ENCODE peak calls at places on chromosome 17, in five cellular contexts. T, V, C, G and D are unnamed samples.

GRCh38 chr17:75980188-75981018 is 1.4 kb downstream of the TEN1 start:
- ATAC-seq in C (no peak), T (no peak), G (no peak), V (no peak), D (no peak)

GRCh38 chr17:75568412-75569255 is 19.0 kb upstream of the MYO15B start:
- ATAC-seq in V (no peak), T (no peak), G (no peak), C (no peak), D (no peak)

GRCh38 chr17:6912110-6913051 is 80.9 kb upstream of the TEKT1 start:
- ATAC-seq in T (no peak), V (no peak), G (no peak), C (no peak), D (no peak)

GRCh38 chr17:46742539-46743270 is 75.8 kb downstream of the WNT3 start:
- ATAC-seq in G (no peak), V (no peak), C (peak; percentile 91), T (peak; percentile 70), D (no peak)

GRCh38 chr17:10702574-10702973 is 5.2 kb downstream of the ADPRM start:
- ATAC-seq in C (no peak), T (no peak), G (no peak), V (no peak), D (no peak)

GRCh38 chr17:64145460-64145750 is 15.5 kb upstream of the ERN1 start:
- ATAC-seq in C (no peak), G (no peak), V (no peak), T (no peak), D (no peak)

GRCh38 chr17:44350733-44351226 is 5.7 kb downstream of the GRN start:
- ATAC-seq in G (peak; percentile 70), V (peak; percentile 72), T (peak; percentile 86), C (peak; percentile 45), D (peak; percentile 75)

GRCh38 chr17:46862949-46863348 is 11.6 kb downstream of the WNT9B start:
- ATAC-seq in V (no peak), G (no peak), C (no peak), T (no peak), D (no peak)

GRCh38 chr17:7042507-7043194 is 1.2 kb downstream of the SLC16A11 start:
- ATAC-seq in G (peak; percentile 31), C (no peak), T (peak; percentile 27), V (peak; percentile 53), D (no peak)

GRCh38 chr17:82237746-82238561 is 9.1 kb downstream of the SLC16A3 start:
- ATAC-seq in G (no peak), C (no peak), T (no peak), V (no peak), D (no peak)

GRCh38 chr17:63819131-63819530 is 8.1 kb upstream of the PSMC5 start:
- ATAC-seq in V (no peak), C (no peak), G (no peak), T (no peak), D (no peak)

GRCh38 chr17:9956474-9957131 is 51.5 kb upstream of the RCVRN start:
- ATAC-seq in C (no peak), T (no peak), V (no peak), G (no peak), D (no peak)